ENCODE peak calls at places on chromosomes 12 and 14, in six cellular contexts. Y, R, B, E, D and G are unnamed samples. For H3K9me3, the result is how much of the 10 kb centered on the place peaks cover.

GRCh38 chr14:75630695-75631452 is 29.8 kb downstream of the ERG28 start:
- DNase-seq in Y (no peak), R (no peak), D (no peak), E (no peak), B (no peak), G (no peak)

GRCh38 chr14:72706485-72706884 is 187.4 kb downstream of the DPF3 start:
- DNase-seq in D (no peak), Y (no peak), R (no peak), B (no peak), E (no peak), G (no peak)

GRCh38 chr14:38311655-38312054 is 55.8 kb upstream of the CLEC14A start:
- DNase-seq in Y (no peak), R (no peak), D (no peak), B (no peak), E (no peak), G (no peak)

GRCh38 chr14:101881426-101881825 is 82.9 kb upstream of the DYNC1H1 start:
- DNase-seq in B (no peak), E (no peak), D (no peak), Y (no peak), R (no peak), G (no peak)

GRCh38 chr14:27668531-27668930 is 1070.7 kb upstream of the NOVA1 start:
- DNase-seq in D (no peak), E (no peak), B (no peak), R (no peak), Y (no peak), G (no peak)

GRCh38 chr14:61322799-61323290 is 1.5 kb downstream of the PRKCH start:
- DNase-seq in Y (peak), E (peak), B (no peak), R (no peak), D (peak), G (no peak)

GRCh38 chr12:102966200-102966941 is 8.9 kb downstream of the ASCL1 start:
- DNase-seq in Y (no peak), D (no peak), B (no peak), R (no peak), E (no peak), G (no peak)

GRCh38 chr14:71244341-71244740 is 337.1 kb downstream of the PCNX1 start:
- DNase-seq in R (no peak), D (peak), Y (no peak), E (no peak), B (no peak), G (no peak)

GRCh38 chr12:49094104-49094948 is at the start of gene DHH:
- DNase-seq in B (peak), R (peak), D (peak), Y (no peak), E (peak), G (no peak)

GRCh38 chr12:39905152-39905551 is 200.7 kb downstream of the SLC2A13 start:
- DNase-seq in Y (no peak), E (no peak), D (peak), R (peak), B (peak), G (no peak)

GRCh38 chr12:116881325-116881866 is at the start of gene HRK:
- DNase-seq in B (no peak), Y (no peak), D (no peak), E (no peak), R (peak), G (no peak)

GRCh38 chr14:106547735-106548550 is 1021.6 kb downstream of the TMEM121 start:
- DNase-seq in D (no peak), Y (no peak), B (no peak), R (no peak), E (no peak), G (no peak)

GRCh38 chr14:62745496-62745895 is 299.8 kb downstream of the KCNH5 start:
- DNase-seq in R (no peak), D (no peak), B (no peak), E (peak), Y (no peak), G (no peak)

GRCh38 chr12:120669055-120669828 is 17.7 kb upstream of the MLEC start:
- DNase-seq in E (peak), R (peak), D (peak), B (peak), Y (no peak), G (no peak)

GRCh38 chr12:49661191-49661590 is 37.8 kb downstream of the PRPF40B start:
- DNase-seq in R (no peak), E (no peak), B (no peak), Y (no peak), D (no peak), G (no peak)

GRCh38 chr14:91264151-91265150 is 19.9 kb upstream of the GPR68 start:
- DNase-seq in B (no peak), E (peak), D (peak), Y (peak), R (peak), G (no peak)

GRCh38 chr14:85437143-85437542 is 92.8 kb upstream of the FLRT2 start:
- DNase-seq in E (peak), Y (no peak), B (no peak), R (no peak), D (peak), G (no peak)

GRCh38 chr12:48901278-48901677 is 24.0 kb downstream of the FKBP11 start:
- DNase-seq in B (no peak), D (peak), E (peak), Y (no peak), R (peak), G (no peak)

GRCh38 chr12:52247622-52248540 is 14.8 kb downstream of the KRT7 start:
- DNase-seq in E (peak), D (no peak), Y (no peak), R (no peak), B (no peak), G (no peak)

GRCh38 chr14:45072121-45072520 is 11.8 kb upstream of the PRPF39 start:
- DNase-seq in B (no peak), R (no peak), E (no peak), Y (no peak), D (no peak), G (no peak)

GRCh38 chr12:90253674-90254181 is 545.1 kb upstream of the ATP2B1 start:
- DNase-seq in B (peak), R (peak), Y (peak), D (peak), E (peak), G (peak)

GRCh38 chr12:63308701-63309100 is 157.7 kb upstream of the AVPR1A start:
- DNase-seq in B (no peak), E (no peak), R (no peak), D (peak), Y (no peak), G (no peak)

GRCh38 chr12:57435288-57435687 is 704 bp downstream of the INHBC start:
- DNase-seq in E (no peak), B (no peak), R (no peak), D (no peak), Y (no peak), G (no peak)

GRCh38 chr12:93720559-93720958 is 43.4 kb downstream of the CRADD start:
- DNase-seq in Y (no peak), E (no peak), D (no peak), R (no peak), B (no peak), G (no peak)

GRCh38 chr12:92537235-92537960 is 165.4 kb upstream of the PLEKHG7 start:
- DNase-seq in E (no peak), B (no peak), Y (no peak), D (no peak), R (no peak), G (no peak)

GRCh38 chr12:72632286-72632685 is 360.1 kb downstream of the TRHDE start:
- DNase-seq in B (no peak), E (peak), Y (no peak), R (no peak), D (no peak), G (no peak)

GRCh38 chr14:73014105-73014504 is 12.8 kb downstream of the ZFYVE1 start:
- DNase-seq in D (peak), E (no peak), B (no peak), Y (no peak), R (no peak), G (no peak)

GRCh38 chr12:52495385-52495784 is 2.3 kb upstream of the KRT6A start:
- DNase-seq in Y (no peak), R (no peak), D (peak), B (no peak), E (peak), G (no peak)

GRCh38 chr12:4293299-4293941 is 19.9 kb downstream of the CCND2 start:
- DNase-seq in Y (no peak), D (no peak), B (no peak), E (no peak), R (no peak), G (no peak)

GRCh38 chr14:101928415-101928841 is 35.9 kb upstream of the DYNC1H1 start:
- DNase-seq in Y (no peak), D (no peak), E (no peak), R (no peak), B (no peak), G (no peak)

GRCh38 chr12:88420460-88420859 is 159.8 kb downstream of the KITLG start:
- DNase-seq in R (no peak), Y (no peak), B (no peak), E (peak), D (peak), G (no peak)

GRCh38 chr12:53381739-53382630 is 2.0 kb downstream of the SP1 start:
- DNase-seq in Y (peak), R (peak), E (peak), D (peak), B (peak), G (no peak)

GRCh38 chr14:89598548-89599186 is 181.6 kb upstream of the FOXN3 start:
- DNase-seq in R (no peak), D (peak), B (no peak), E (no peak), Y (no peak), G (no peak)

GRCh38 chr14:93303659-93304058 is 29.2 kb downstream of the BTBD7 start:
- DNase-seq in R (peak), E (no peak), Y (no peak), B (no peak), D (peak), G (no peak)

GRCh38 chr12:121061831-121062230 is 22.8 kb upstream of the OASL start:
- DNase-seq in B (no peak), R (no peak), Y (no peak), D (peak), E (peak), G (no peak)

GRCh38 chr12:93783827-93784226 is 106.7 kb downstream of the CRADD start:
- DNase-seq in E (no peak), R (peak), B (no peak), Y (peak), D (peak), G (no peak)

DNA sequence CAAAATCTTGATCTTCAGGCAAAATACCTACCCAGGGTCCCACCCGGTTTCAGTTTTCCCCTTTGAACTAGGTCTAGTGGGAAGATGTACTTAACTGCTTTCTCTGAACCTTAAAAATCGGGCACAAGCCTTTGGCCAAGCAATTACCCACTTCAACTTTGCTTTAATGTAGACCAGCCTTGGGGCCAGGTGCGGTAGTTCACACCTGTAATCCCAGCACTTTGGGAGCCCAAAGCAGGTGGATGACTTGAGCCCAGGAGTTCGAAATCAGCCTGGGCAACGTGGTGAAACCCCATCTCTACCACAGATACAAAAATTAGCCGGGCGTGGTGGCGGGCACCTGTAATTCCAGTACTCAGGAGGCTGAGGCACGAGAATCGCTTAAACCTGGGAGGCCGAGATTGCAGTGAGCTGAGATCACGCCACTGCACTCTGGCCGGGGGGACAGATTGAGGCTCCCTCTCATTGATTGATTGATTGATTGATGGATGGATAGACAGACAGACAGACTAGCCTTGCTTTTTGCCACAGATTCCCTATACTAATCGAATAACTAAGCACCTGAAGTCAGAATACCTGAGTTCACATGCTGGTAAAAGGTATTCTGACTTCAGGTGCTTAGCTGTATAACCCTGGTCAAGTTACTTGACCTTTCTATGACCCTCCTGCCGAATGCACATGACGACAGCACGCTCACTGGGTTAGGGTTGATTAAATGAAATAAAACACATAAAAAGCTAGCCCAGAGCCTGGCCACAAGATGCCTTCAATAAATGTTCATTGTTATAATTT is 1.8 kb downstream of the CLIP1 start:
- DNase-seq in D (no peak), R (no peak), E (no peak), Y (no peak), B (no peak), G (no peak)
- H3K4me3 ChIP-seq in D (peak), R (no peak), E (peak), Y (peak), B (peak), G (peak)

GRCh38 chr14:51844482-51844881 is 15.9 kb upstream of the GNG2 start:
- DNase-seq in E (no peak), D (peak), B (no peak), R (no peak), Y (no peak), G (no peak)
- H3K9me3 ChIP-seq in E (under half), D (under half), B (under half), R (under half), Y (under half), G (under half)

DNA sequence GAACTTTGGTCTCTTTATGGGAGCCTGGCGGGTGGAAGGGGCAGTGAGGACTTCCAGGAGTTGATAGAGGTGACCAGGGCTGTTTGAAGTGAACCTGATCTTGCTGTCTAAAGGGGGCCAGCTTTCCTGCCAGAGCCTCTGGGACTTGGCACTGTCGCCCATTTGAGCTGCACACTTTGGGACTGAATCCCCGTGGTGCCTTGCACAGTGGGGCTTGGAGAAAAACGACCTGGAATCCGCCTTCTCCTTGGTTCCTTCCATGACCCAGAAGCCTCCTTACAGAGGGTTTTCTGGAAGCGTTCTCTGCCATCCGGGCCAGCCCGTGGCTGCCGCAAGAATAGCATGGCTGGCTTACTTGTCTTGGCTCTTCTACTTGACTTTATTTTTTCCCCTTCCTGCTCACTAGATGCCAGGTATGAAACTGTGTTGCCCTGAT is 2.0 kb downstream of the RFLNA start:
- DNase-seq in E (no peak), D (peak), Y (no peak), R (no peak), B (peak), G (no peak)
- H3K4me3 ChIP-seq in E (no peak), D (no peak), Y (no peak), R (no peak), B (no peak), G (no peak)

GRCh38 chr14:43956741-43957140 is 550.3 kb downstream of the FSCB start:
- DNase-seq in E (no peak), R (no peak), Y (no peak), B (no peak), D (no peak), G (no peak)
- H3K9me3 ChIP-seq in E (under half), R (under half), Y (under half), B (under half), D (under half), G (under half)

DNA sequence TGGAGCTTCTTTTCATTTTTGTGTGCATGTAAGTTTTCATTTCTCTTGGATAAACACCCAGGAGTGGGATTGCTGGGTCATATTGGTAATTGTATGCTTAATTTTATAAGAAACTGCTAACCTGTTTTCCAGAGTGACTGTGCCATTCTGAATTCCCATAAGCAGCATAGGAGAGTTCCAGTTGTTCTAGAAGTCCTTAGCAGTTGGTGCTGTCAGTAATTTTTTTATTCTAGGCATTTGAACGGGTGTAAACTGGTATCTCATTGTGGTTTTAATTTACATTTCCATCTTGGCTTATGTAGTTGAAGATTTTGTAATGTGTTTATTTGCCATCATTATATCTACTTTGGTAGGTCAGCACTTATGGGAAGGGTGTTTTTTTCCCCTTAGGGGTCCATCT is 202.8 kb downstream of the AKAP6 start:
- DNase-seq in Y (no peak), B (no peak), E (no peak), R (no peak), D (no peak), G (no peak)
- H3K4me3 ChIP-seq in Y (no peak), B (no peak), E (no peak), R (no peak), D (no peak), G (no peak)

DNA sequence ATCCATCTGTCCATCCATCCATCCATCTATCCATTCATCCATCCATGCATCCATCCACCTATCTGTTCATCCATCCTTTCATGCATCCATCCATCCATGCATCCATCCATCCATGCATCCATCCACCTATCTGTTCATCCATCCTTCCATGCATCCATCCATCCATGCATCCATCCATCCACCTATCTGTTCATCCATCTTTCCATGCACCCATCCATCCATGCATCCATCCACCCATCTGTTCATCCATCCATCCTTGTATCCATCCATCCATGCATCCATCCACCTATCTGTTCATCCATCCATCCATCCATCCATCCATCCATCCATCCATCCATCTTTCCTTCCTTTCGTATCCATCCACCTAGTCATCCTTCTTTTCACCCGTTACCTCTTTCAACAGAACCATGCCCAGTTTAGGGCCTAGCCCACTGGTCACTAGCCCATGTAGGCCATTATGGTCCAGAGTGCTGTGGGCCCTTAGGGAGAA is 66.3 kb downstream of the KIF26A start:
- DNase-seq in Y (no peak), R (no peak), E (no peak), B (no peak), D (no peak), G (no peak)
- H3K9me3 ChIP-seq in Y (under half), R (under half), E (under half), B (under half), D (under half), G (under half)

GRCh38 chr12:104459556-104459909 is 2.8 kb downstream of the CHST11 start:
- DNase-seq in E (no peak), R (no peak), D (peak), B (no peak), Y (no peak), G (no peak)
- H3K4me3 ChIP-seq in E (peak), R (no peak), D (peak), B (no peak), Y (peak), G (no peak)